ENCODE peak calls at places on chromosomes 2 and 18, in eight cellular contexts. T, F, G, W, I, P, D and N are unnamed samples. For H3K4me1, the result is how much of the 10 kb centered on the place peaks cover.

GRCh38 chr2:236117396-236117795 is 50.8 kb downstream of the GBX2 start:
- DNase-seq in T (no peak), F (no peak), G (no peak), W (no peak), I (no peak), P (no peak), D (no peak), N (no peak)

GRCh38 chr2:183057333-183057985 is 19.2 kb upstream of the NCKAP1 start:
- DNase-seq in T (no peak), F (no peak), G (no peak), W (no peak), I (no peak), P (no peak), D (no peak), N (no peak)

GRCh38 chr2:45895477-45895876 is 244.0 kb downstream of the PRKCE start:
- DNase-seq in T (no peak), F (no peak), G (no peak), W (no peak), I (no peak), P (no peak), D (no peak), N (no peak)

GRCh38 chr2:95091885-95092555 is 29.6 kb downstream of the MRPS5 start:
- DNase-seq in T (no peak), F (no peak), G (no peak), W (no peak), I (no peak), P (no peak), D (no peak), N (no peak)

GRCh38 chr2:138090330-138090729 is 126.1 kb downstream of the HNMT start:
- DNase-seq in T (no peak), F (no peak), G (no peak), W (no peak), I (no peak), P (peak), D (no peak), N (no peak)

GRCh38 chr18:67665266-67665665 is 148.7 kb upstream of the DSEL start:
- DNase-seq in T (no peak), F (no peak), G (no peak), W (no peak), I (no peak), P (no peak), D (no peak), N (no peak)

GRCh38 chr18:65938592-65939372 is 188.0 kb downstream of the CDH7 start:
- DNase-seq in T (no peak), F (no peak), G (no peak), W (no peak), I (no peak), P (peak), D (peak), N (no peak)

GRCh38 chr2:201490291-201490690 is 38.8 kb downstream of the STRADB start:
- DNase-seq in T (no peak), F (no peak), G (no peak), W (no peak), I (no peak), P (no peak), D (no peak), N (no peak)

GRCh38 chr2:110674620-110675555 is 3.0 kb downstream of the BUB1 start:
- DNase-seq in T (no peak), F (no peak), G (no peak), W (no peak), I (no peak), P (peak), D (peak), N (no peak)

GRCh38 chr2:27024812-27025211 is 8.0 kb upstream of the TMEM214 start:
- DNase-seq in T (no peak), F (no peak), G (no peak), W (no peak), I (no peak), P (no peak), D (no peak), N (no peak)

GRCh38 chr2:233912799-233913423 is 4.3 kb upstream of the TRPM8 start:
- DNase-seq in T (no peak), F (no peak), G (no peak), W (no peak), I (no peak), P (peak), D (no peak), N (no peak)

DNA sequence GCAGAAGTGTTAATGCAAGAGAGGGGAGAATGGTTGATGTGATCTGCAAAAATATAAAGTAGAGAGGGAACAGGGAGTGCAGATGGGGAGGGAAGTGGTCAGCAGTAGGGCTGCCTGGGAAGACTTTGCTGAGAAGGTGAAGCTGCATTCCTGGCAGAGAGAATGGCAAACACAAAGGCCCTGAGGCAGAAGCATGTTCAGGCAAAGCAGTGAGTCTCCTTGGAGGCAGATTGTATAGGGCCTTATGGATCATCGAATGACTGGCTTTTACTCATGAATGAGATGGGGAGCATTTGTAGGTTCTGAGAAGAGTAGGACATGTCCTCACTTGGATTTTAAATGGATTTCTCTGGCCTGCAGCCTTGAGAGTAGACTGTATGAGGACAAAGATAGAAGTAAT is 9.5 kb downstream of the ITGA6 start:
- DNase-seq in T (no peak), F (no peak), G (no peak), W (no peak), I (no peak), P (no peak), D (no peak), N (no peak)
- H3K4me1 ChIP-seq in T (half or more), F (under half), G (under half), W (under half), I (under half), P (half or more), D (under half), N (half or more)

DNA sequence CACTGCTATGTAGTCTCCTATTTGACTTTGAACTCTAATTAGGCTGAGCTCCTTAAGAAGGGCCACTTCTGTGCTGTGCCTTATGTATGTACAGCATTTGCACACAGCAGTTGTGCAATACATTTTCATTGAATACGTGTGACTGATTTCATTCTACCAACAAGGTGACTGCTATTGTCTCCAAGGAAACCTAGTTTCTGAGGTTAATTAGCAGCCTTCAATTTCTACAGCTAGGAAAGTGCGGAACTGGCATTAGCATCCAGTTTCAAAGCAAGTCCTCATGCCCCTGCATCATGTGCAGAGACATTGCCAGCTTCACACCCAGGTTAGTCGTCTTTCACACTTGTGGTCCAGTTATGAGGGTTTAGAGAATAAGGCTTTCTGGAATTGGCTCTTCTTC is 58.6 kb downstream of the NCK2 start:
- DNase-seq in T (no peak), F (no peak), G (no peak), W (no peak), I (no peak), P (no peak), D (no peak), N (no peak)
- H3K4me1 ChIP-seq in T (half or more), F (under half), G (under half), W (under half), I (under half), P (under half), D (half or more), N (half or more)

DNA sequence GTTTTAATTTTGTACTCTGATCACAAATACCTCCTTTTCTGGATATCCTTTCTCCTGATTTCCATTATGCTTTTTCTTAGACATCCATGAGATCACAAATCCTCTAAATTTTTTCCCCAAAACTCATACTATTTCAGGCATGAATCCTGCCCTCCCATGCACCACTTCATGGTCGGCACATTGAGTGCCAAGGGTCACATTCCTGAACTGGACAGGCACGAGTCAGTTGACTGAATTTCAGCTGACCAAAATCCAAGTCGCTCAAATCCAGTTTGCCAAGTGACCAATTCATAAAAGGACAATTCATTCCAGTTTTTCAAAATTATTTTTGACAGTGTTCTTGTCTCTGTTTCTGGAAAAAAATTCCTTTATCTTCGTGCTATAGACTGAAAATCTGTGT is 22.1 kb downstream of the DYNAP start:
- DNase-seq in T (no peak), F (no peak), G (no peak), W (no peak), I (no peak), P (no peak), D (no peak), N (no peak)
- H3K4me1 ChIP-seq in T (under half), F (under half), G (under half), W (under half), I (under half), P (under half), D (under half), N (under half)

GRCh38 chr2:30223413-30223874 is 7.9 kb upstream of the LBH start:
- DNase-seq in T (peak), F (no peak), G (no peak), W (no peak), I (no peak), P (no peak), D (no peak), N (no peak)

GRCh38 chr2:30222031-30222430 is 9.3 kb upstream of the LBH start:
- DNase-seq in T (no peak), F (no peak), G (no peak), W (no peak), I (no peak), P (no peak), D (no peak), N (no peak)

GRCh38 chr2:30225131-30225762 is 6.1 kb upstream of the LBH start:
- DNase-seq in T (peak), F (no peak), G (no peak), W (peak), I (peak), P (no peak), D (no peak), N (peak)

GRCh38 chr2:30222636-30223360 is 8.5 kb upstream of the LBH start:
- DNase-seq in T (no peak), F (no peak), G (no peak), W (no peak), I (no peak), P (no peak), D (no peak), N (no peak)

DNA sequence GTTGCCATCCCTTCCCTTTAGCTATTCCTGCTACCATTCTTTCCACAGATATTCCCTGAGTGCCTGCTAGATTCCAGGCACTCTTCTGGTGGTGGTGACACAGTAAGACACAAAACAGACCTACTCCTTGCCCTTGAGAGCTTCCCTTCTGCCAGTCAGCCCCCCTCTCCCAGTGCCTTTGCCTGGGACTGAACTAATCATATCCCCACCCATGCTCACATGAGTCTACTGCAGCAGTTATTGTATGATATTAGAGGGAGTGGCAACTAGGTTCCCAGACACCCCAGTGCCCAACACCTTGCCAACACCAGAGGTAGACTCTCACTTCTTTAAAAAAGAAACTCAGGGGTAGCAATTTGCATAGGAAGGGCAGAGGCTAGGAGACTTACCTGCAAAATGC is 7.2 kb upstream of the LBH start:
- DNase-seq in T (no peak), F (no peak), G (peak), W (no peak), I (no peak), P (no peak), D (no peak), N (no peak)
- H3K4me1 ChIP-seq in T (half or more), F (under half), G (under half), W (under half), I (under half), P (under half), D (under half), N (under half)

DNA sequence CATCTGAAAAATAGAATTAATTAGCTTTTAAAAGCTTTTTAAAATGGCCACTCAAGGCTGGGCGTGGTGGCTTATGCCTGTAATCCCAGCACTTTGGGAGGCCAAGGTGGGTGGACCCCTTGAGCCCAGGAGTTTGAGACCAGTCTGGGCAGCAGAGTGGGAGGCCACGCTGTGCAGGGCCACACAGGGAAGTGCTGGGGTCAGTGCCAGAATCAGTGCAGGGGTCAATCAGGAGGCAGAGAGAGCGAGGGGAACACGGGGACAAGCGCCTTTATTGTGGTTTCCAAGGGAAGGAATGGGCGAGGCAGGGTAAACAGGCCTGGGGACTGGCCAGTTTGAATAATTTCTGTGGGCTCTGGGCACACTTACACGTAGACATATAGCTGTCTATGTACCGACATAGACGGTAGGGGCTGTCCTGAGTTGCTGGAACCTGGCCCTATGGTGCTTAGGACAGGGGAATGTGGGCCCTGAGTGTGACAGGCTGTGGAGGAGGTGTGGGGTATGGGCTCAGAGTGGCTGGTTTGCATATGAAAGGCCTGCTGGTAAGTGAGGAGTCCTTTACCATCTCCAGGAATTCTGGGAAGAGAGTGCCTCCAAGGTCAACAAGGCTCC is 42.9 kb downstream of the DYSF start:
- DNase-seq in T (no peak), F (no peak), G (no peak), W (no peak), I (no peak), P (no peak), D (no peak), N (no peak)
- H3K4me1 ChIP-seq in T (under half), F (under half), G (under half), W (under half), I (under half), P (under half), D (under half), N (half or more)

DNA sequence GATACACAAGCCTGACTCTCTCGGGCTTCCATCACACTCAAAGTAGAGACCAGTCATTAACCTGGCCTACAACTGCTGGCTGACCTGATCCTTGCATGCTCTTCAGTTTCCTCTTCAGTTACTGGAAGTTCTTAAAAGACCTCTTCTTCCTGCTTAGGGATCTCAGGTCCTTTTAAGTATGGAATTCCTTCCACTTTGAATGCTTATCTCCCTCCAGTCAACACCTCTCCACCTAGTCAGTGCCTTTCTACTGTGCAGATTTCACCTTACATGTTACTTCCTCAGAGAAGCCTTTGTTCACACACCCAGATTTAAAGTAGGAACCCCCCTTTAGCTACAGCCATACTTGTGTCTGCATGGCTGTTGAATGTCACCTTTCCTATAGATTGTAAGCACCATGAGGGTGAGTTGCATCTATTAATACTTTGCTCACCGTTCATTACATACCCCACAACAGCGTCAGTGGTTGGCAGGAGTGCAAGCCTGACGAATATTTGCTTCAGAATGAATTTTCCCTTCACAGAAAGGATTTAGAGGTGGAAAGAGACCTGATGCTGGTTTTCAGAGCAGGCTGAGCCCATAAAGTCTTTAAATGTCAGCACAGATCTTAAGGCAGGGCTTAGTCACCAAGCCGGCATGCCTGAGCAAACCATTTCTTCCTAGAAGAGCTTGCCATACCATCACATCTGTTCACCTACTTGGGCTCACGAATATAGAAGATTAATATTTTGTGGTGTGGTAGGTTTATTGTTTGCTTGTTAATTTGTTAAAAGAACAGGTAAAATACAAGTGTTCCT is 90.1 kb downstream of the ACVR1 start:
- DNase-seq in T (no peak), F (no peak), G (no peak), W (no peak), I (no peak), P (no peak), D (no peak), N (no peak)
- H3K4me1 ChIP-seq in T (under half), F (half or more), G (under half), W (under half), I (under half), P (half or more), D (under half), N (half or more)

DNA sequence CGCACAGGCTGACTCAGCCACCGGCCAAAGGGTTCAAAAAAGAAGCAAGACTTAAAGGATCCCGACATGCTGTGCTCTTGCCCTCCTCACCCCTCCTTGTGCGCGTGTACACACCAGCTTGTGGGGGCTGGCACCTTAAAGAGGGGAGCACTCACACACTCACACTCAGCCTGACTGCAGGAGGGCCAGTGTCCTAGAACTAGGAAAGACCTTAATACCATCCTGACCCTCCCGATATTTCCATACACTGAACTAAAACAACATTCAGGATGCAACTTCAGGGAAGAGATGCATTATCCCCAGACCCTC is 5.6 kb downstream of the PKDCC start:
- DNase-seq in T (no peak), F (no peak), G (no peak), W (no peak), I (no peak), P (no peak), D (no peak), N (no peak)
- H3K4me1 ChIP-seq in T (under half), F (under half), G (under half), W (under half), I (under half), P (half or more), D (under half), N (half or more)

DNA sequence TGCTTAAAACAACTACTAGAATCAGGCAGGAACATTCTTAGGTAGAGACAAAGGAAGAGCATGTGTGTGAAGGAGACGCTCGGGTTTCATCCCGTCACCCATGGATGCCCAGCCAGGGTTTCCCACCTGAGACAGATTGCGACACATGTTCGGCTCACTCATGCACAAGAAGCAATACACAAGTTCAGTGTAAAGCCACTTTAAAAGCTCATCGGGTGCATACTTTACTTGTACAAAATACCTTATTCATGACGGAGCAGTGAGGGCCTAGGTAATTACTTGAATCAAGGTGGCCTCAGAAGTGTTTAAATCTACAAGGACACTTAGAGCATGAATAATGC is 42.0 kb downstream of the ZEB2 start:
- DNase-seq in T (no peak), F (no peak), G (no peak), W (no peak), I (no peak), P (no peak), D (no peak), N (no peak)
- H3K4me1 ChIP-seq in T (under half), F (under half), G (under half), W (under half), I (under half), P (under half), D (half or more), N (half or more)

DNA sequence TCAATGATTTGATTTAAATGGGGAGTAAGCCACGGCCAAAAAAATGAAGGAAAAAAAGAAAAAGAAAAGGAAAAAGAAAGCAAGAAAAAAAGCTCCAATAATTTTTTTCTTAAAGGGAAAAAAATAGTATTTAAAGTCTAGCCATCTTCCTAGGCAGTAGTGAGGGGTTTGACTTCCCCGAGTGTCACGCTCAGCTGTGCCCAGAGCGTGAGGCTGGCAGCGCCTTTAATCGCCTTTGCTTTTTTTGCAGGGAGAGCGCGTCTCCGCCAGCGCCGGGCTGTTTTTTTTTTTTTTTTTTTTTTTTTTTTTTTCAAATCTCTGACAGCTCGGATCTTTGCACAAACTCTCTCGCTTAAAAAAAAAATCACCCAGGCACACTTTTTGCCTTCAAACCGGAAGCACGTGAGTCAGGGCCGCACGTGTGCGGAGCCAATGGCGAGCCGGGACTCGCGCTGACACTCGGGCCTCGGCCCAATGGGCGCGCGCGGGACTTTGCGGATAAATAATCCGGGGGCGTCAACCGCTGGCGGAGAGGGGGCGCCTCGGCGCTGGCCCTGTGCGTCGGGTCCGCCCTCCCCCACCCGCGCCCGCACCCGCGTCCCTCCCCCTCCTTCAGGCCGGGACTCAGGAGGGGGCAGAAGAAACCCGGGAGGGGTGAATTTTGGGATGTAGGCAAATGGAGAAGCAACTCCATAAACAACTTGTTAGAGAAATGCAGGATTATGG is at the start of gene EN1:
- DNase-seq in T (no peak), F (no peak), G (peak), W (no peak), I (no peak), P (peak), D (no peak), N (no peak)
- H3K4me1 ChIP-seq in T (under half), F (under half), G (under half), W (under half), I (under half), P (under half), D (under half), N (under half)